ENCODE peak calls at places on chromosomes 12 and 14, in five cellular contexts. F is cardiac muscle cell, W is left ventricle myocardium inferior, Q is upper lobe of right lung, X is uterus. O is an unnamed sample.

GRCh38 chr12:2692156-2692555 is 102.6 kb upstream of the FKBP4 start:
- DNase-seq in F (no peak), W (no peak), Q (no peak), X (no peak), O (no peak)

GRCh38 chr12:53057816-53058500 is 8.1 kb downstream of the TNS2 start:
- DNase-seq in F (peak; percentile 0), W (no peak), Q (peak; percentile 63), X (no peak), O (no peak)

GRCh38 chr12:34292736-34293625 is 270.7 kb downstream of the ALG10 start:
- DNase-seq in F (no peak), W (peak; percentile 5), Q (peak; percentile 42), X (peak; percentile 5), O (no peak)

GRCh38 chr12:8914716-8915526 is 612 bp downstream of the PHC1 start:
- DNase-seq in F (peak; percentile 64), W (peak; percentile 40), Q (peak; percentile 81), X (peak; percentile 41), O (peak; percentile 72)

GRCh38 chr12:125395583-125396215 is 330.5 kb downstream of the AACS start:
- DNase-seq in F (no peak), W (no peak), Q (no peak), X (no peak), O (no peak)

GRCh38 chr14:102326583-102326982 is 7.0 kb downstream of the ZNF839 start:
- DNase-seq in F (no peak), W (no peak), Q (no peak), X (no peak), O (no peak)

GRCh38 chr14:90574640-90575131 is 177.9 kb downstream of the CALM1 start:
- DNase-seq in F (peak; percentile 25), W (peak; percentile 69), Q (peak; percentile 42), X (no peak), O (no peak)

GRCh38 chr12:115983226-115983798 is 294.2 kb downstream of the MED13L start:
- DNase-seq in F (no peak), W (no peak), Q (no peak), X (no peak), O (no peak)

GRCh38 chr14:36996133-36996856 is 176.1 kb downstream of the SLC25A21 start:
- DNase-seq in F (no peak), W (no peak), Q (no peak), X (no peak), O (peak; percentile 71)

GRCh38 chr14:40199101-40199500 is 766.9 kb upstream of the FBXO33 start:
- DNase-seq in F (no peak), W (no peak), Q (no peak), X (no peak), O (no peak)

GRCh38 chr14:26597136-26598080 is at the start of gene NOVA1:
- DNase-seq in F (peak; percentile 21), W (peak; percentile 21), Q (peak; percentile 58), X (peak; percentile 38), O (peak; percentile 42)

GRCh38 chr14:68232643-68233055 is 413.1 kb downstream of the RAD51B start:
- DNase-seq in F (peak; percentile 99), W (no peak), Q (no peak), X (peak; percentile 90), O (peak; percentile 100)

GRCh38 chr12:16685107-16685506 is 79.1 kb upstream of the LMO3 start:
- DNase-seq in F (peak; percentile 40), W (no peak), Q (no peak), X (no peak), O (no peak)

GRCh38 chr12:114700392-114701103 is 16.6 kb upstream of the TBX3 start:
- DNase-seq in F (peak; percentile 41), W (no peak), Q (no peak), X (no peak), O (peak; percentile 42)

DNA sequence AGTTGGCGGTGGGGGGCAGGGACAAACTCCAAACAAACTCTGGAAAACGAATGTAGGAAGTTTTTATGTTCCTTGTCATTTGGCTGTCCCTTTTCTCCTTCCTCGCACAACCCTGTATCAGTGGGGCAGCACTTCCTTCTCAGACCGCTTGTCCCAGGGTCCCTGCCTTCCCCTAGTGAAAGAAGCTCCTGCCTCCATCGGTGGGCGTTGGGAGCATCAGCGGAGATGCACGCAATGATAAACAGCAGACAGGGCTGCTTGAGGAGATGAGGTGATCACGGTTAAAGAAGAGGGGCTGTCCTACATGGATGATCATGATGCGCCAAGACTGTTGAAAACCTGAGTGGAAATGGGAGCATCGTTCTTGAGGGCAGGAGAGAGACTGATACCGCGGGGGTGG is 620 bp downstream of the C1S start:
- DNase-seq in F (no peak), W (no peak), Q (no peak), X (no peak), O (no peak)
- H3K4me3 ChIP-seq in F (no peak overlapping the region), W (peak overlapping the region; percentile 62), Q (peak overlapping the region; percentile 43), X (peak overlapping the region; percentile 40), O (peak overlapping the region; percentile 57)

DNA sequence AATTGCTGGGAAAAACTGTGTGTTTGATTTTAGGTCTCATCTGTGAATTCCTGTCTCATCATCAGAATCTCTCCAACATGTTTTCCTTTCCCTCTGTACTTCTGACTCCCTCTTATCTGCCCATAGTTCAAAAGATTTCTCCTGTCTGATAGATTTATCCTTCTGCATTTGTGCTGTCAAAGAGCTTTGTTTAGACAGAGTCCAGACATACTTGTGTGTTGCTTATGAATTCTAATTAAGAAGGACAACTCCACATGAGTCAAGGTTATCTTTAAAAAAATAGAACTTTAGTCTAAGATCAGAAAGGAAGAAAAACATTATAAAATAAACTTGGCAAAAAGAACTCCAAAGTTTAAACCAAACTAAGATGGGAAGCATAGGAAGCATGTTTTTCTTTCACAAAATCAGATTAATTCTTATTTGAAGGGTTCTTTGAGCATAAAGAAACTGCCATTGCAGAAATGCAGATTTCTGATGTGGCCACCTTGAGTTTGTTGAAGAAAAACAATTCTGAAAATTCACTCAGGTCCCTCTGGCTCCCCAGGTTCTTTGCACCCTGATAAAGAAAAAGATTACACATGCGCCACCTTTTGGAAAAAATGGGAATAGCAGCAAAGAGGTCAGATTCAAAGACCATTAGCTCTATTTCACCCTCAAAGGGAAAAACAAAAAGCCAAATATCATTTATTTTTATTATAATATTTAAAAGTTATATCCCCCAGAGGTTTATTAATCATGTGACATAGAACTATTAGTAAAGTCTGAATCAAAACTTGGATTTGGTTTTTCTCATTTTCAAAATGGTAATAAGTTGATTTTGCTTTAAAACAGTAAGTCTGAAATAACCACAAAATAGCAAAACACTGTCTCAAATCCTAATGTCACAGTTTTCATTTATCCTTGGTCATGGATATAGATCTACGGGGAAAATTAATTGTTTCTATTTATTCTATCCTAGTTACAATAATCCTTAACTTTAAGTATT is 143.7 kb upstream of the DCN start:
- DNase-seq in F (peak; percentile 83), W (no peak), Q (no peak), X (peak; percentile 78), O (peak; percentile 85)
- H3K4me3 ChIP-seq in F (no peak overlapping the region), W (no peak overlapping the region), Q (no peak overlapping the region), X (no peak overlapping the region), O (no peak overlapping the region)

GRCh38 chr14:66206554-66206953 is 279.6 kb upstream of the CCDC196 start:
- DNase-seq in F (no peak), W (no peak), Q (no peak), X (no peak), O (no peak)
- H3K4me3 ChIP-seq in F (no peak overlapping the region), W (no peak overlapping the region), Q (no peak overlapping the region), X (no peak overlapping the region), O (no peak overlapping the region)

GRCh38 chr12:56107242-56107641 is 2.9 kb downstream of the PA2G4 start:
- DNase-seq in F (no peak), W (no peak), Q (no peak), X (no peak), O (no peak)
- H3K4me3 ChIP-seq in F (no peak overlapping the region), W (no peak overlapping the region), Q (no peak overlapping the region), X (no peak overlapping the region), O (no peak overlapping the region)

DNA sequence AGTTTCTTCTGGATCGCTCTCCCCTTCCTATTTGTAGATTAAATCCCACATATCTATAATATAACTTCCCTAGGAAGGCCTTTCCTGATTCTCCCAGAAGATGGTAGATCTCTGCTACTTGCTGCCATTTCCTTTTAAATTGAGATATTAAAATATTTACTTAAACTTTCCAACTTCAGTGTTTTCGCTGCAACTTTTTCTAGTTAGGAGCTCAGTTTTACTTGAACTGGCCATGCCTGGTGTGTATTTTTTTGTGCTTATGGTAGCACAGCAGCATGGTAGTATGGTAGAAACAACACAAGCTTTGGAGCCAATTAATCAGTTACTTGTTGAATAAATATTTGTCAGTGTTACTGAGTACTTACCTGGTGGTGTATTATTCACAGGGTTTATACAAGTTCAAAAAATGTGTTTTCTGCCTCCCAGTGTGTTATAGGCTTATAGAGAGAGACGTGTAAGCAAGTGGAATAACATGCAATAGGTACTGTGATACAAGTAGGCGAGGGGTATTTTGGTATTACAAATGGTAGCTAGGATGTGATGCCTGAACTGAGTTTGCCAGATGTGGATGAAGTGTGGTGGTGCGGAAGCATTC is 2.9 kb downstream of the POLR3B start:
- DNase-seq in F (no peak), W (no peak), Q (no peak), X (no peak), O (no peak)
- H3K4me3 ChIP-seq in F (no peak overlapping the region), W (no peak overlapping the region), Q (no peak overlapping the region), X (no peak overlapping the region), O (no peak overlapping the region)

GRCh38 chr12:13195848-13196301 is 651 bp upstream of the EMP1 start:
- DNase-seq in F (peak; percentile 55), W (no peak), Q (no peak), X (peak; percentile 50), O (peak; percentile 39)
- H3K4me3 ChIP-seq in F (no peak overlapping the region), W (peak overlapping the region; percentile 71), Q (peak overlapping the region; percentile 66), X (no peak overlapping the region), O (no peak overlapping the region)

DNA sequence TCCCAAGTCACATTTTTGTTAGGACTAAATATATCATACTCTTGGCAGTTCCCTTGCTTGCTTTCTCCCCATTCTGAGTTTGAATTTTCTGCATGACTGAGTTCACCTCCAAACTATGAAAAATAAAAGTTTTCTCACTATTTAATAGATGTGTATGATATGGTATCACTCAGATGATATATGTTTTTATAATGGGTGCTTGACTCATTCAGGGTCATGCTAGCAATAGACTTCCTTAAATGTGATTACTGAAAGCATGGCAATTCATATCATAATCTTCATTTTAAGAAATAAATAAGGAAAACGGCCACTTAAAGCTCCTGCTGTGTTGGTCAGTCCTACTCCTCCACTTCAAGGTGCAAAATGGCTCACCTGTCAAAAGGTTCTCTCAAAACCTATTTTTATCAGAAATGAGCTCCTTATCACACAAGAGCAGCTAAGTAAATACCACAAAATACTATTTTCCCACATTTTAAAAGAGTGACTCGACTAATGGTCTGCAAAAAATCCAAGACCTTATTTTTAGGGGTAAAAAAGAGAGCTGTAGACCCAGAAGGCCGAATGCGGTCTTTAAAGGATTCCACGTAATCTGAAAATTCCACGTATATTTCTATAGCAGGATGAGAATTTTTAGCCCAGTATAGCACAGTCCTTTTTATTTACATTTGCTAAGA is 3.9 kb downstream of the C14orf93 start:
- DNase-seq in F (no peak), W (no peak), Q (no peak), X (no peak), O (no peak)
- H3K4me3 ChIP-seq in F (peak overlapping the region; percentile 40), W (peak overlapping the region; percentile 87), Q (peak overlapping the region; percentile 65), X (peak overlapping the region; percentile 72), O (peak overlapping the region; percentile 82)

GRCh38 chr14:21536395-21537087 is 10.4 kb upstream of the SALL2 start:
- DNase-seq in F (no peak), W (no peak), Q (no peak), X (no peak), O (no peak)
- H3K4me3 ChIP-seq in F (peak overlapping the region; percentile 59), W (peak overlapping the region; percentile 58), Q (peak overlapping the region; percentile 35), X (peak overlapping the region; percentile 0), O (peak overlapping the region; percentile 45)

O was measured in choroid plexus epithelial cell.